ENCODE peak calls at places on chromosomes 7 and 10, in seven cellular contexts. K is mammary epithelial cell; R is lower leg skin; J is SJSA1; O is activated CD4-positive, alpha-beta T cell treated with anti-CD3 and anti-CD28 coated beads, Interleukin-2, amount 50 U/mL, for 4 hours; V is spleen; H is bronchial epithelial cell. E is an unnamed sample.

GRCh38 chr10:45000764-45001381 is at the start of gene ZNF22:
- DNase-seq in K (peak), R (no peak), J (peak), O (peak), V (peak), H (no peak), E (no peak)

GRCh38 chr10:28387141-28387540 is 84.3 kb upstream of the MPP7 start:
- DNase-seq in K (peak), R (peak), J (no peak), O (no peak), V (no peak), H (peak), E (no peak)

GRCh38 chr10:4807803-4808507 is 18.1 kb upstream of the AKR1E2 start:
- DNase-seq in K (peak), R (no peak), J (peak), O (no peak), V (no peak), H (peak), E (peak)

GRCh38 chr7:98278936-98279335 is 2.5 kb upstream of the BRI3 start:
- DNase-seq in K (no peak), R (no peak), J (no peak), O (no peak), V (no peak), H (no peak), E (no peak)

GRCh38 chr7:33250421-33250827 is 121.1 kb downstream of the BBS9 start:
- DNase-seq in K (no peak), R (no peak), J (no peak), O (no peak), V (no peak), H (no peak), E (no peak)

GRCh38 chr10:132878730-132879407 is 63.5 kb downstream of the CFAP46 start:
- DNase-seq in K (no peak), R (no peak), J (no peak), O (no peak), V (peak), H (no peak), E (no peak)

GRCh38 chr7:80244206-80244956 is 109.8 kb downstream of the GNAI1 start:
- DNase-seq in K (no peak), R (no peak), J (no peak), O (no peak), V (no peak), H (peak), E (no peak)

GRCh38 chr7:151123485-151124204 is 37.4 kb downstream of the AGAP3 start:
- DNase-seq in K (peak), R (peak), J (peak), O (peak), V (peak), H (peak), E (peak)

GRCh38 chr10:80081026-80081425 is 2.6 kb downstream of the TMEM254 start:
- DNase-seq in K (no peak), R (no peak), J (no peak), O (no peak), V (no peak), H (no peak), E (no peak)

GRCh38 chr7:119936876-119937275 is 336.1 kb upstream of the KCND2 start:
- DNase-seq in K (no peak), R (no peak), J (no peak), O (no peak), V (no peak), H (no peak), E (no peak)

GRCh38 chr7:136234040-136234439 is 256.9 kb upstream of the MTPN start:
- DNase-seq in K (no peak), R (no peak), J (no peak), O (no peak), V (no peak), H (no peak), E (no peak)

GRCh38 chr7:371119-371778 is 81.3 kb downstream of the FOXL3 start:
- DNase-seq in K (no peak), R (no peak), J (no peak), O (no peak), V (peak), H (no peak), E (no peak)

GRCh38 chr7:24755541-24756416 is 1.5 kb downstream of the GSDME start:
- DNase-seq in K (peak), R (no peak), J (no peak), O (no peak), V (no peak), H (peak), E (peak)

GRCh38 chr10:100319736-100320135 is 10.3 kb downstream of the PKD2L1 start:
- DNase-seq in K (no peak), R (no peak), J (no peak), O (no peak), V (no peak), H (no peak), E (no peak)

GRCh38 chr7:65749518-65749917 is 123.4 kb upstream of the VKORC1L1 start:
- DNase-seq in K (no peak), R (no peak), J (no peak), O (no peak), V (no peak), H (no peak), E (no peak)

GRCh38 chr10:121873236-121873635 is 54.6 kb downstream of the ATE1 start:
- DNase-seq in K (no peak), R (no peak), J (no peak), O (no peak), V (no peak), H (peak), E (no peak)

GRCh38 chr10:44980309-44981171 is 1.9 kb upstream of the DEPP1 start:
- DNase-seq in K (peak), R (no peak), J (no peak), O (no peak), V (peak), H (peak), E (no peak)

GRCh38 chr7:87435546-87435945 is 39.9 kb downstream of the ABCB4 start:
- DNase-seq in K (peak), R (no peak), J (no peak), O (no peak), V (no peak), H (peak), E (no peak)

GRCh38 chr7:66748791-66749190 is 8.3 kb downstream of the RABGEF1 start:
- DNase-seq in K (no peak), R (no peak), J (no peak), O (no peak), V (peak), H (no peak), E (no peak)

GRCh38 chr7:119578116-119578515 is 694.9 kb upstream of the KCND2 start:
- DNase-seq in K (no peak), R (no peak), J (no peak), O (no peak), V (no peak), H (no peak), E (no peak)

GRCh38 chr10:14414901-14415300 is 84.2 kb upstream of the FRMD4A start:
- DNase-seq in K (peak), R (no peak), J (no peak), O (no peak), V (no peak), H (peak), E (no peak)

E was measured in epithelial cell of prostate.